ENCODE peak calls at places on chromosomes 2 and 18, in seven cellular contexts. M, T, P, A, L, R and I are unnamed samples.

GRCh38 chr2:9498210-9498609 is 23.9 kb downstream of the IAH1 start:
- DNase-seq in T (no peak), R (no peak), P (no peak), L (no peak), A (no peak), M (no peak), I (no peak)

GRCh38 chr18:51561821-51562220 is 364.3 kb upstream of the MEX3C start:
- DNase-seq in T (no peak), M (peak), A (no peak), R (no peak), L (no peak), P (no peak), I (no peak)

GRCh38 chr18:76307293-76307690 is 187.8 kb downstream of the ZNF516 start:
- DNase-seq in R (no peak), P (no peak), L (no peak), A (no peak), T (no peak), M (no peak), I (no peak)

GRCh38 chr2:223908304-223909047 is 36.7 kb downstream of the WDFY1 start:
- DNase-seq in M (no peak), L (no peak), R (no peak), P (no peak), T (peak), A (no peak), I (no peak)

GRCh38 chr2:202032841-202033316 is 776 bp upstream of the FZD7 start:
- DNase-seq in T (peak), L (peak), P (peak), M (peak), R (no peak), A (no peak), I (peak)

GRCh38 chr2:20391951-20392699 is 41.5 kb upstream of the PUM2 start:
- DNase-seq in P (peak), M (no peak), R (no peak), L (no peak), A (no peak), T (no peak), I (no peak)

GRCh38 chr18:6414723-6415362 is at the start of gene L3MBTL4:
- DNase-seq in P (peak), M (peak), L (no peak), R (no peak), A (no peak), T (no peak), I (peak)

GRCh38 chr2:224286923-224287322 is 115.0 kb downstream of the FAM124B start:
- DNase-seq in L (no peak), R (no peak), T (peak), P (no peak), A (no peak), M (no peak), I (no peak)

GRCh38 chr2:46412010-46412409 is 67.4 kb upstream of the TMEM247 start:
- DNase-seq in M (no peak), A (no peak), L (no peak), T (no peak), P (no peak), R (no peak), I (no peak)

GRCh38 chr18:63101811-63102210 is 217.8 kb downstream of the BCL2 start:
- DNase-seq in L (no peak), A (no peak), P (no peak), R (no peak), M (no peak), T (no peak), I (no peak)

GRCh38 chr2:222290691-222291484 is 7.9 kb downstream of the PAX3 start:
- DNase-seq in P (no peak), M (no peak), R (no peak), L (no peak), T (no peak), A (peak), I (no peak)

GRCh38 chr2:9146656-9147055 is 60.0 kb upstream of the ASAP2 start:
- DNase-seq in A (no peak), R (no peak), T (peak), P (no peak), L (no peak), M (no peak), I (no peak)

GRCh38 chr2:178205853-178206516 is 11.7 kb downstream of the OSBPL6 start:
- DNase-seq in T (no peak), L (peak), R (no peak), P (no peak), A (no peak), M (no peak), I (no peak)

GRCh38 chr2:158733430-158733755 is 61.7 kb upstream of the DAPL1 start:
- DNase-seq in P (no peak), T (no peak), A (no peak), R (no peak), M (no peak), L (no peak), I (no peak)

GRCh38 chr18:61589053-61589723 is 256.0 kb downstream of the CDH20 start:
- DNase-seq in L (no peak), R (no peak), P (no peak), A (no peak), M (no peak), T (no peak), I (no peak)

GRCh38 chr2:110852541-110853263 is 120.3 kb downstream of the ACOXL start:
- DNase-seq in P (no peak), A (no peak), M (no peak), L (no peak), T (no peak), R (no peak), I (no peak)

GRCh38 chr2:112483047-112483473 is 1.1 kb downstream of the TTL start:
- DNase-seq in R (peak), A (peak), L (peak), P (no peak), T (peak), M (no peak), I (peak)

GRCh38 chr2:215022418-215022817 is 116.0 kb downstream of the ABCA12 start:
- DNase-seq in R (no peak), T (no peak), L (peak), P (no peak), M (no peak), A (no peak), I (no peak)

GRCh38 chr2:96758987-96759386 is 1.7 kb upstream of the CNNM4 start:
- DNase-seq in P (no peak), T (no peak), M (no peak), R (no peak), L (no peak), A (no peak), I (no peak)

GRCh38 chr2:199940373-199940772 is 14.9 kb downstream of the TYW5 start:
- DNase-seq in R (peak), L (no peak), T (peak), A (no peak), P (no peak), M (no peak), I (no peak)